ENCODE peak calls at places on chromosome 18, in four cellular contexts. L is K562, T is A549, G is HepG2. B is an unnamed sample.

GRCh38 chr18:54416459-54416858 is 58.8 kb downstream of the C18orf54 start:
- DNase-seq in L (no peak), T (no peak), G (no peak), B (no peak)

GRCh38 chr18:3720818-3721545 is 271.0 kb downstream of the TGIF1 start:
- DNase-seq in L (no peak), T (no peak), G (no peak), B (no peak)

GRCh38 chr18:40897884-40898283 is 1057.2 kb upstream of the PIK3C3 start:
- DNase-seq in L (no peak), T (no peak), G (no peak), B (no peak)

GRCh38 chr18:78939734-78940260 is 39.8 kb upstream of the SALL3 start:
- DNase-seq in L (no peak), T (no peak), G (no peak), B (no peak)

GRCh38 chr18:35593859-35594258 is 12.3 kb downstream of the GALNT1 start:
- DNase-seq in L (no peak), T (no peak), G (no peak), B (no peak)

GRCh38 chr18:48850891-48851302 is 99.9 kb downstream of the SMAD7 start:
- DNase-seq in L (no peak), T (no peak), G (no peak), B (no peak)

GRCh38 chr18:73118121-73118816 is 250.5 kb upstream of the NETO1 start:
- DNase-seq in L (no peak), T (no peak), G (no peak), B (no peak)

GRCh38 chr18:44733069-44733753 is 52.5 kb downstream of the SETBP1 start:
- DNase-seq in L (no peak), T (peak; percentile 10), G (no peak), B (no peak)

GRCh38 chr18:23716516-23716915 is 27.3 kb downstream of the LAMA3 start:
- DNase-seq in L (no peak), T (no peak), G (no peak), B (no peak)

GRCh38 chr18:37274309-37274987 is 291.1 kb downstream of the CELF4 start:
- DNase-seq in L (no peak), T (no peak), G (no peak), B (no peak)

GRCh38 chr18:56321470-56321869 is 316.9 kb downstream of the TXNL1 start:
- DNase-seq in L (no peak), T (no peak), G (no peak), B (no peak)

GRCh38 chr18:37280701-37281100 is 284.9 kb downstream of the CELF4 start:
- DNase-seq in L (no peak), T (no peak), G (no peak), B (no peak)

GRCh38 chr18:34492652-34493051 is 217.4 kb upstream of the DTNA start:
- DNase-seq in L (no peak), T (no peak), G (peak; percentile 87), B (no peak)

GRCh38 chr18:79258447-79258846 is 137.3 kb upstream of the NFATC1 start:
- DNase-seq in L (peak; percentile 15), T (no peak), G (no peak), B (no peak)

GRCh38 chr18:22985250-22985649 is 52.1 kb downstream of the RBBP8 start:
- DNase-seq in L (no peak), T (no peak), G (no peak), B (no peak)

GRCh38 chr18:45449761-45450227 is 165.5 kb upstream of the SLC14A2 start:
- DNase-seq in L (no peak), T (no peak), G (no peak), B (no peak)

GRCh38 chr18:68504441-68505221 is 210.3 kb downstream of the TMX3 start:
- DNase-seq in L (no peak), T (no peak), G (no peak), B (no peak)

GRCh38 chr18:79797518-79798345 is at the start of gene KCNG2:
- DNase-seq in L (no peak), T (no peak), G (no peak), B (no peak)

GRCh38 chr18:45954070-45954712 is 12.9 kb downstream of the EPG5 start:
- DNase-seq in L (no peak), T (no peak), G (no peak), B (no peak)

GRCh38 chr18:11293794-11294193 is 144.4 kb upstream of the PIEZO2 start:
- DNase-seq in L (no peak), T (no peak), G (no peak), B (peak; percentile 51)

GRCh38 chr18:3384664-3385189 is 65.2 kb upstream of the TGIF1 start:
- DNase-seq in L (no peak), T (peak; percentile 31), G (peak; percentile 39), B (peak; percentile 21)

GRCh38 chr18:60656563-60656962 is 284.0 kb upstream of the MC4R start:
- DNase-seq in L (no peak), T (no peak), G (no peak), B (no peak)

GRCh38 chr18:54835944-54836343 is 7.7 kb downstream of the RAB27B start:
- DNase-seq in L (no peak), T (no peak), G (no peak), B (no peak)

GRCh38 chr18:76459312-76459686 is 35.7 kb downstream of the ZNF516 start:
- DNase-seq in L (no peak), T (no peak), G (no peak), B (no peak)

GRCh38 chr18:6810191-6810590 is 80.7 kb downstream of the ARHGAP28 start:
- DNase-seq in L (no peak), T (no peak), G (no peak), B (no peak)

GRCh38 chr18:6811816-6812215 is 82.3 kb downstream of the ARHGAP28 start:
- DNase-seq in L (no peak), T (no peak), G (no peak), B (no peak)

GRCh38 chr18:6807504-6808257 is 78.2 kb downstream of the ARHGAP28 start:
- DNase-seq in L (no peak), T (no peak), G (no peak), B (no peak)
- TF ChIP-seq CHD4 in L (no peak), T (no peak), G (no peak), B (no peak)

GRCh38 chr18:62437520-62438329 is 85.1 kb upstream of the ZCCHC2 start:
- DNase-seq in L (no peak), T (no peak), G (no peak), B (no peak)
- TF ChIP-seq CHD4 in L (no peak), T (no peak), G (no peak), B (no peak)

DNA sequence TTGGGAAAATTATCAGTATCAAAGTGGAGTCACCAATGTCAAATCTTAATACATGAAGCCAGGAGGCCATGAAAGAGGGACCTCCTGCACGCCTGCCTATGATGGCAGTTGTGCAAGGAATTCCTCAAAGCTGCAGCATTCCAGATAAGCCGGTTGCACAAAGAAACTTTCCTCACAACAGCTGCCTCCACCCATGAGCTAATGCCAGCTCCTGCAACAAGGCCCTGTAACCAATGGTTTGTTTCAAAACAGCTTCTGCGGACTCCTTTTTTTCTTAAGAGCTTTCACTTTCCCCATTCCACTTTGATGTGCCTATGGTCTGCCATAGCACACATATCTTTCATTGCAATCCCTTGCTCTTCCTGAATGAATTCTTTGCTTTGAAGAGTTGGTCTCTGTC is 22.4 kb downstream of the TMEM200C start:
- DNase-seq in L (no peak), T (no peak), G (no peak), B (no peak)
- TF ChIP-seq CHD4 in L (no peak), T (no peak), G (no peak), B (no peak)

DNA sequence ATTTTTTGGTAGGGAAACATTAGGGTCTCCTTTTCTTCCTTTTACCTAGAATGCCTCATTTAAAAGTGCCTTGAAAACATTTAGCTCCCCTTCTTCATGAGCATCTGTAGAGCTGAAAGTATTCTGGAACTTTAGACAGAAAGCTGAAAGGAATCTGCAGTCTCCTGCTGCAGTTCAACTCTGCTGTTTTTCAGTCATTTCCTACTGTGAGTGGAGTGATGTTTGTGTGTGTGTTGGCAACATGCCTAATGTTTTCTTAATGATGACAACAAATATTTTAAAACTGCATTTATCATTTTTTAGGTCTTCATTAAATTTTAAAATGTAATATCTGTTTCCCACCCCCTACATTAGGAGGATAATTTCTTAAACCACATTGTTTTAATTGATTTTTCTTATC is 66.6 kb downstream of the TWSG1 start:
- DNase-seq in L (no peak), T (no peak), G (no peak), B (no peak)
- TF ChIP-seq CHD4 in L (no peak), T (no peak), G (no peak), B (no peak)

B was measured in GM12878.